ENCODE peak calls at places on chromosomes 4 and X, in four cellular contexts. J is neuronal stem cell, P is GM23248, M is IMR-90. A is an unnamed sample.

GRCh38 chrX:115259238-115259875 is 25.5 kb upstream of the LRCH2 start:
- DNase-seq in J (no peak), M (no peak), P (peak; percentile 2), A (no peak)

GRCh38 chr4:3866813-3867129 is 100.6 kb downstream of the ADRA2C start:
- DNase-seq in J (no peak), P (no peak), M (no peak), A (no peak)

GRCh38 chr4:79831701-79832514 is 241.1 kb downstream of the ANTXR2 start:
- DNase-seq in M (no peak), P (peak; percentile 16), J (no peak), A (no peak)

GRCh38 chrX:137565921-137566745 is at the start of gene ZIC3:
- DNase-seq in M (no peak), J (no peak), P (peak; percentile 35), A (peak; percentile 1)

GRCh38 chr4:126719803-126720202 is 913.0 kb upstream of the INTU start:
- DNase-seq in J (no peak), P (no peak), M (no peak), A (no peak)

GRCh38 chrX:154987940-154988339 is 34.6 kb downstream of the F8 start:
- DNase-seq in M (no peak), P (no peak), J (no peak), A (no peak)

GRCh38 chr4:22962186-22962786 is 269.5 kb downstream of the GBA3 start:
- DNase-seq in P (peak; percentile 53), M (peak; percentile 4), J (no peak), A (peak; percentile 45)

GRCh38 chr4:100736651-100737450 is 219.0 kb upstream of the EMCN start:
- DNase-seq in M (peak; percentile 65), J (peak; percentile 9), P (peak; percentile 90), A (peak; percentile 40)

GRCh38 chr4:40865696-40866095 is 115.9 kb downstream of the NSUN7 start:
- DNase-seq in P (no peak), J (no peak), M (no peak), A (peak; percentile 52)

GRCh38 chr4:170057851-170058250 is 31.7 kb upstream of the MFAP3L start:
- DNase-seq in P (no peak), J (no peak), M (no peak), A (no peak)

GRCh38 chr4:26131711-26132110 is 189.1 kb upstream of the RBPJ start:
- DNase-seq in P (no peak), J (no peak), M (no peak), A (no peak)

GRCh38 chr4:103400405-103400804 is 202.3 kb upstream of the CENPE start:
- DNase-seq in J (no peak), P (peak; percentile 3), M (no peak), A (no peak)

GRCh38 chr4:53619431-53619830 is 28.1 kb upstream of the LNX1 start:
- DNase-seq in J (no peak), M (no peak), P (no peak), A (no peak)

GRCh38 chr4:37477126-37477525 is 209.1 kb downstream of the RELL1 start:
- DNase-seq in J (no peak), P (no peak), M (no peak), A (no peak)

GRCh38 chrX:32673193-32673592 is 538.2 kb downstream of the DMD start:
- DNase-seq in M (peak; percentile 7), J (no peak), P (no peak), A (no peak)

GRCh38 chr4:38715076-38715475 is 51.1 kb downstream of the KLF3 start:
- DNase-seq in J (no peak), M (no peak), P (peak; percentile 66), A (no peak)

GRCh38 chrX:71103110-71103983 is 3.2 kb downstream of the CXorf65 start:
- DNase-seq in M (no peak), J (no peak), P (peak; percentile 14), A (no peak)

GRCh38 chr4:149234798-149235197 is 580.8 kb downstream of the IQCM start:
- DNase-seq in M (no peak), J (no peak), P (no peak), A (no peak)

GRCh38 chr4:99033956-99034355 is 38.4 kb downstream of the METAP1 start:
- DNase-seq in P (no peak), M (peak; percentile 19), J (no peak), A (no peak)

GRCh38 chr4:175453456-175453855 is 358.6 kb downstream of the GPM6A start:
- DNase-seq in M (no peak), J (no peak), P (no peak), A (no peak)

GRCh38 chr4:127997534-127998388 is 32.6 kb downstream of the ABHD18 start:
- DNase-seq in M (peak; percentile 63), J (no peak), P (peak; percentile 38), A (peak; percentile 55)

GRCh38 chr4:18318682-18319410 is 297.3 kb upstream of the LCORL start:
- DNase-seq in M (no peak), P (peak; percentile 1), J (no peak), A (peak; percentile 18)

GRCh38 chrX:105101378-105101777 is 119.1 kb downstream of the TEX13A start:
- DNase-seq in P (no peak), J (no peak), M (no peak), A (no peak)

GRCh38 chrX:132491191-132491590 is 2.4 kb upstream of the MBNL3 start:
- DNase-seq in M (no peak), P (no peak), J (no peak), A (no peak)

GRCh38 chr4:151582098-151582497 is 173.1 kb downstream of the FHIP1A start:
- DNase-seq in M (no peak), J (no peak), P (no peak), A (no peak)

GRCh38 chr4:95415346-95415771 is 133.4 kb downstream of the UNC5C start:
- DNase-seq in M (peak; percentile 38), J (no peak), P (no peak), A (peak; percentile 53)

GRCh38 chr4:145734576-145735329 is 54.8 kb downstream of the C4orf51 start:
- DNase-seq in J (no peak), P (peak; percentile 99), M (peak; percentile 96), A (peak; percentile 89)

GRCh38 chr4:3479358-3480101 is 16.4 kb downstream of the DOK7 start:
- DNase-seq in M (no peak), J (no peak), P (no peak), A (no peak)

GRCh38 chr4:6907658-6908191 is 1.9 kb upstream of the TBC1D14 start:
- DNase-seq in J (no peak), M (no peak), P (peak; percentile 34), A (peak; percentile 43)

GRCh38 chr4:23855912-23856605 is 33.8 kb downstream of the PPARGC1A start:
- DNase-seq in M (peak; percentile 68), J (no peak), P (peak; percentile 33), A (peak; percentile 79)

GRCh38 chr4:1451106-1451751 is 45.0 kb upstream of the NKX1-1 start:
- DNase-seq in J (no peak), M (no peak), P (no peak), A (no peak)

GRCh38 chrX:38175140-38175539 is 45.5 kb downstream of the SRPX start:
- DNase-seq in M (peak; percentile 28), J (peak; percentile 41), P (peak; percentile 21), A (no peak)

GRCh38 chr4:123870283-123870876 is 473.8 kb downstream of the SPRY1 start:
- DNase-seq in M (no peak), P (no peak), J (no peak), A (peak; percentile 70)

GRCh38 chrX:74293343-74293946 is 10.5 kb upstream of the ZCCHC13 start:
- DNase-seq in J (peak; percentile 46), M (peak; percentile 73), P (peak; percentile 86), A (peak; percentile 71)

GRCh38 chr4:168569066-168569908 is 72.4 kb downstream of the PALLD start:
- DNase-seq in M (no peak), P (peak; percentile 68), J (no peak), A (no peak)

GRCh38 chrX:153875391-153876111 is 10.4 kb downstream of the L1CAM start:
- DNase-seq in P (peak; percentile 43), J (peak; percentile 69), M (no peak), A (peak; percentile 8)
- H2AFZ ChIP-seq in P (no peak overlapping the region), J (no peak overlapping the region), M (no peak overlapping the region), A (no peak overlapping the region)

DNA sequence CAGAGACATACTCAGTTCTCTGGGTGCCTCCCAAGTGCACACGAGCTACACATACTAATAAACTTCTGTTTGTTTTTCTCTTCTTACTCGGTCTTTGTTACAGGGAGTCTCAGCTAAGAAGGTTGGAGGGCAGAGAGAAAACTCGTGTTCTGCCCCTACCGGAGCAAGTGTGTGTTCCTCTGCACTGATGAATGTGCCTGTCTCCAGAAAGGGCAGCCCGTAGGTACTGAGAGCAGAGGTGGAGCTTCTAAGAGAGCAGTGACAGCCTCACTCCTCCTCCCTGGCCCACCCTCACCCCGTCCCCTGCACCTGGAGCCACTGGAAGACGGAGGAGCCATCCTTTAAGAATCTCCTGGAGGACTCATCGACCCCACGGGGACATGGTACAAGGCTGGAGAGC is 67.6 kb downstream of the MTNR1A start:
- DNase-seq in P (no peak), M (no peak), J (no peak), A (no peak)
- H3K9ac ChIP-seq in P (no peak overlapping the region), M (no peak overlapping the region), J (no peak overlapping the region), A (no peak overlapping the region)

DNA sequence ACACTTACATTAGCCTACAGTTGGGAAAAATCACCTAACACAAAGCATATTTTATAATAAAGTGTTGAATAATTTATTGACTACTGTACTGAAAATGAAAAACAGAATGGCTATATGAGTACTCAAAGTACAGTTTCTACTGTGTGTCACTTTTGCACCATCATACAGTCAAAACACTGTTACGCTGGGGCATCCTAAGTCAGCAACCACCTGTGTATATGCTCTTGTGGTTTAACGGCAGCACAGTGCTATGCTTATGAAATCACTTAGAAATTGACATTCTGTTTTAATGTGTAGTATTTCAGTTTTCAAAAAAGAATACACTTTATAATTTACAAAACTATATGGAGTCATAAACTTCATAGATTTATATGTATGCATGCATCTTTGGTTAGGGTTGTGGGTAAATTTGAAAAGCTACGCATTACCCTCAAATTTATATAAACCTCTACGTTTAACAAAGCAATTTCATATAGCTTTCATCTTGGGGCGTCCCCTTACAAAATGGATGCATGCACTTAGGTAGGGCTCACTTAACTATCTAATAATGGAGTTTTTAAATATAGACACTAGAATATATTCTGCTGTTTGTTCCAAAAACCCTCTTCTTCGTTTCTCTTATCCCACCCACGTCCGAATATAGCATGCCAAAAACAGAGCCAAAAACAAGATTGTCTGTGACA is 691 bp upstream of the NEIL3 start:
- DNase-seq in P (no peak), M (no peak), J (no peak), A (no peak)
- H3K4me1 ChIP-seq in P (peaks cover 33% of the 10 kb centered on the region), M (peaks cover 8% of the 10 kb centered on the region), J (peaks cover 2% of the 10 kb centered on the region), A (peaks cover 6% of the 10 kb centered on the region)

GRCh38 chr4:186806679-186807078 is 83.0 kb upstream of the FAT1 start:
- DNase-seq in J (no peak), P (no peak), M (no peak), A (no peak)
- H2AFZ ChIP-seq in J (no peak overlapping the region), P (peak overlapping the region; percentile 59), M (no peak overlapping the region), A (no peak overlapping the region)

GRCh38 chrX:48021026-48021900 is 14.5 kb downstream of the SPACA5 start:
- DNase-seq in M (peak; percentile 81), J (peak; percentile 80), P (peak; percentile 71), A (peak; percentile 91)
- H3K9ac ChIP-seq in M (peak overlapping the region; percentile 100), J (no peak overlapping the region), P (peak overlapping the region; percentile 97), A (peak overlapping the region; percentile 83)

GRCh38 chr4:5710065-5710961 is 688 bp upstream of the EVC start:
- DNase-seq in J (peak; percentile 31), M (peak; percentile 18), P (peak; percentile 69), A (peak; percentile 31)
- H3K4me1 ChIP-seq in J (no peaks in the 10 kb centered on the region), M (peaks cover 33% of the 10 kb centered on the region), P (peaks cover 34% of the 10 kb centered on the region), A (peaks cover 12% of the 10 kb centered on the region)

DNA sequence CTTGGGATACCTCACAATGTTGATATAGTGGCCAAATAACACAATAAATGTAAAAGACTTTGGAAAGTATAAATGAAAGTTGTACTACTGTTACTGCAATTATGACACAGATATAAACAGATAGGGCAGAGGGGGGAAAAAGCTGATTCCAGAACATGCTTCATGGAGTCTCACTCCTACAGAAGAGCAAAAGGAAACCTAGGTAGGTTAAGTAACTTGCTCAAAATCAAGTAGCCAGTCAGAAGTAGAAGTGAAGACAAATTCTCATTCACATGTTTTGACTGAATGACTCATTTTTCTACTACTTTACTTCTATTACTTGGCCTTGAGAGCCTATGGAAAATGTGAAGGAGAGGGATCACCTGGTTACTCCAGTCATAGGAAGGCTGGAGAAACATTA is 23.6 kb upstream of the RASGEF1B start:
- DNase-seq in J (no peak), M (no peak), P (no peak), A (no peak)
- H2AFZ ChIP-seq in J (no peak overlapping the region), M (no peak overlapping the region), P (no peak overlapping the region), A (no peak overlapping the region)